ENCODE peak calls at places on chromosome 18, in ten cellular contexts. One of them, this sample, is unnamed. For H3K27me3, the result is how much of the 10 kb centered on the place peaks cover.

GRCh38 chr18:67600781-67601180 is 84.3 kb upstream of the DSEL start:
- DNase-seq in astrocyte: peak
- DNase-seq in hepatocyte: no peak
- DNase-seq in mammary epithelial cell: no peak
- DNase-seq in DND-41: no peak
- DNase-seq in GM12878: no peak
- DNase-seq in esophagus squamous epithelium: no peak
- DNase-seq in uterus: no peak
- DNase-seq in brain microvascular endothelial cell: no peak
- DNase-seq in aorta: no peak
- DNase-seq in this sample: no peak

GRCh38 chr18:77068321-77068841 is 64.2 kb downstream of the MBP start:
- DNase-seq in aorta: no peak
- DNase-seq in hepatocyte: no peak
- DNase-seq in astrocyte: peak
- DNase-seq in esophagus squamous epithelium: no peak
- DNase-seq in mammary epithelial cell: peak
- DNase-seq in brain microvascular endothelial cell: no peak
- DNase-seq in DND-41: no peak
- DNase-seq in GM12878: peak
- DNase-seq in uterus: no peak
- DNase-seq in this sample: no peak

GRCh38 chr18:35030234-35030989 is 10.8 kb upstream of the MAPRE2 start:
- DNase-seq in hepatocyte: peak
- DNase-seq in mammary epithelial cell: no peak
- DNase-seq in esophagus squamous epithelium: no peak
- DNase-seq in brain microvascular endothelial cell: no peak
- DNase-seq in uterus: no peak
- DNase-seq in GM12878: no peak
- DNase-seq in DND-41: peak
- DNase-seq in astrocyte: no peak
- DNase-seq in aorta: no peak
- DNase-seq in this sample: no peak

GRCh38 chr18:24658302-24658701 is 197.9 kb downstream of the HRH4 start:
- DNase-seq in brain microvascular endothelial cell: no peak
- DNase-seq in uterus: no peak
- DNase-seq in GM12878: no peak
- DNase-seq in hepatocyte: no peak
- DNase-seq in DND-41: no peak
- DNase-seq in aorta: no peak
- DNase-seq in astrocyte: no peak
- DNase-seq in mammary epithelial cell: no peak
- DNase-seq in esophagus squamous epithelium: no peak
- DNase-seq in this sample: no peak

GRCh38 chr18:10490401-10491289 is 35.2 kb upstream of the NAPG start:
- DNase-seq in mammary epithelial cell: no peak
- DNase-seq in astrocyte: no peak
- DNase-seq in brain microvascular endothelial cell: no peak
- DNase-seq in DND-41: peak
- DNase-seq in aorta: no peak
- DNase-seq in esophagus squamous epithelium: no peak
- DNase-seq in hepatocyte: peak
- DNase-seq in uterus: no peak
- DNase-seq in GM12878: peak
- DNase-seq in this sample: no peak

GRCh38 chr18:11392292-11392691 is 217.1 kb upstream of the SLC35G4 start:
- DNase-seq in brain microvascular endothelial cell: no peak
- DNase-seq in astrocyte: peak
- DNase-seq in mammary epithelial cell: no peak
- DNase-seq in aorta: no peak
- DNase-seq in GM12878: no peak
- DNase-seq in DND-41: no peak
- DNase-seq in uterus: no peak
- DNase-seq in esophagus squamous epithelium: no peak
- DNase-seq in hepatocyte: no peak
- DNase-seq in this sample: no peak

GRCh38 chr18:44793186-44793585 is 112.5 kb downstream of the SETBP1 start:
- DNase-seq in mammary epithelial cell: no peak
- DNase-seq in esophagus squamous epithelium: no peak
- DNase-seq in DND-41: no peak
- DNase-seq in GM12878: no peak
- DNase-seq in uterus: no peak
- DNase-seq in hepatocyte: no peak
- DNase-seq in astrocyte: no peak
- DNase-seq in aorta: no peak
- DNase-seq in brain microvascular endothelial cell: no peak
- DNase-seq in this sample: no peak

GRCh38 chr18:67862069-67862468 is 345.5 kb upstream of the DSEL start:
- DNase-seq in aorta: no peak
- DNase-seq in uterus: no peak
- DNase-seq in brain microvascular endothelial cell: no peak
- DNase-seq in GM12878: no peak
- DNase-seq in hepatocyte: no peak
- DNase-seq in DND-41: no peak
- DNase-seq in mammary epithelial cell: no peak
- DNase-seq in astrocyte: peak
- DNase-seq in esophagus squamous epithelium: no peak
- DNase-seq in this sample: no peak

GRCh38 chr18:63177822-63178525 is 141.6 kb downstream of the BCL2 start:
- DNase-seq in hepatocyte: peak
- DNase-seq in esophagus squamous epithelium: no peak
- DNase-seq in uterus: peak
- DNase-seq in aorta: no peak
- DNase-seq in brain microvascular endothelial cell: no peak
- DNase-seq in mammary epithelial cell: no peak
- DNase-seq in astrocyte: no peak
- DNase-seq in DND-41: no peak
- DNase-seq in GM12878: no peak
- DNase-seq in this sample: peak

GRCh38 chr18:63178526-63178880 is 141.1 kb downstream of the BCL2 start:
- DNase-seq in mammary epithelial cell: no peak
- DNase-seq in brain microvascular endothelial cell: no peak
- DNase-seq in GM12878: no peak
- DNase-seq in aorta: no peak
- DNase-seq in esophagus squamous epithelium: no peak
- DNase-seq in astrocyte: no peak
- DNase-seq in uterus: peak
- DNase-seq in DND-41: peak
- DNase-seq in hepatocyte: peak
- DNase-seq in this sample: peak

GRCh38 chr18:63180971-63181376 is 138.6 kb downstream of the BCL2 start:
- DNase-seq in astrocyte: no peak
- DNase-seq in mammary epithelial cell: no peak
- DNase-seq in brain microvascular endothelial cell: no peak
- DNase-seq in DND-41: no peak
- DNase-seq in esophagus squamous epithelium: no peak
- DNase-seq in hepatocyte: no peak
- DNase-seq in uterus: no peak
- DNase-seq in aorta: no peak
- DNase-seq in GM12878: peak
- DNase-seq in this sample: no peak

GRCh38 chr18:63180333-63180732 is 139.2 kb downstream of the BCL2 start:
- DNase-seq in astrocyte: no peak
- DNase-seq in mammary epithelial cell: no peak
- DNase-seq in esophagus squamous epithelium: no peak
- DNase-seq in hepatocyte: no peak
- DNase-seq in aorta: no peak
- DNase-seq in brain microvascular endothelial cell: no peak
- DNase-seq in DND-41: no peak
- DNase-seq in uterus: no peak
- DNase-seq in GM12878: no peak
- DNase-seq in this sample: no peak

DNA sequence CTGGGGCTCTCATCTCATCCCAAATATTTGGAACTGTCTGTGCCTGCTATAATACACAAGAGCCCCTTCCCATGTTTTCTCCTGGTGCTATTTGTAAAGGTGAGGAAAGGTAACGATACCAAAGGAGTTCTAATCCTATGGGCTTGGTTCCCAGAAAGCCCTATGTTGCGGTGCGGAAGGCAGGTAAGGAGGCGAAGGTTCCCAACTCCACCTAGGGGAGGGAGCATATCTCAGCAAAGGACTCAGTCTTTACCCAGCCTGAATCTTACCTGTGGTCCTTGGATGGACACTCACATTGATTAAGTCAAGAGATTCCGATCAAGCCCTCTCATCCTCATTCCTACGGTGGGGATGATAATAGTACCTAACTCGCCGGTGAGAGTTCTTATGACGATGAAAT is 140.1 kb downstream of the BCL2 start:
- DNase-seq in GM12878: no peak
- DNase-seq in astrocyte: no peak
- DNase-seq in hepatocyte: no peak
- DNase-seq in mammary epithelial cell: no peak
- DNase-seq in esophagus squamous epithelium: no peak
- DNase-seq in brain microvascular endothelial cell: no peak
- DNase-seq in aorta: no peak
- DNase-seq in uterus: no peak
- DNase-seq in DND-41: no peak
- DNase-seq in this sample: no peak
- H3K27ac ChIP-seq in GM12878: peak
- H3K27ac ChIP-seq in astrocyte: no peak
- H3K27ac ChIP-seq in hepatocyte: peak
- H3K27ac ChIP-seq in mammary epithelial cell: no peak
- H3K27ac ChIP-seq in esophagus squamous epithelium: no peak
- H3K27ac ChIP-seq in brain microvascular endothelial cell: no peak
- H3K27ac ChIP-seq in aorta: no peak
- H3K27ac ChIP-seq in uterus: peak
- H3K27ac ChIP-seq in DND-41: peak
- H3K27ac ChIP-seq in this sample: no peak

GRCh38 chr18:61950371-61950770 is 57.6 kb upstream of the RNF152 start:
- DNase-seq in uterus: no peak
- DNase-seq in DND-41: no peak
- DNase-seq in hepatocyte: no peak
- DNase-seq in astrocyte: no peak
- DNase-seq in aorta: no peak
- DNase-seq in mammary epithelial cell: no peak
- DNase-seq in esophagus squamous epithelium: no peak
- DNase-seq in brain microvascular endothelial cell: no peak
- DNase-seq in GM12878: no peak
- DNase-seq in this sample: no peak
- H3K4me3 ChIP-seq in uterus: no peak
- H3K4me3 ChIP-seq in DND-41: no peak
- H3K4me3 ChIP-seq in hepatocyte: no peak
- H3K4me3 ChIP-seq in astrocyte: peak
- H3K4me3 ChIP-seq in aorta: no peak
- H3K4me3 ChIP-seq in mammary epithelial cell: no peak
- H3K4me3 ChIP-seq in esophagus squamous epithelium: no peak
- H3K4me3 ChIP-seq in brain microvascular endothelial cell: no peak
- H3K4me3 ChIP-seq in GM12878: no peak
- H3K4me3 ChIP-seq in this sample: no peak

GRCh38 chr18:78773303-78773755 is 206.3 kb upstream of the SALL3 start:
- DNase-seq in GM12878: no peak
- DNase-seq in DND-41: no peak
- DNase-seq in hepatocyte: no peak
- DNase-seq in esophagus squamous epithelium: no peak
- DNase-seq in astrocyte: no peak
- DNase-seq in aorta: no peak
- DNase-seq in mammary epithelial cell: no peak
- DNase-seq in brain microvascular endothelial cell: no peak
- DNase-seq in uterus: no peak
- DNase-seq in this sample: no peak

GRCh38 chr18:78773819-78774218 is 205.8 kb upstream of the SALL3 start:
- DNase-seq in GM12878: no peak
- DNase-seq in astrocyte: no peak
- DNase-seq in mammary epithelial cell: no peak
- DNase-seq in brain microvascular endothelial cell: no peak
- DNase-seq in aorta: no peak
- DNase-seq in DND-41: no peak
- DNase-seq in esophagus squamous epithelium: no peak
- DNase-seq in uterus: no peak
- DNase-seq in hepatocyte: no peak
- DNase-seq in this sample: no peak

GRCh38 chr18:78771496-78772368 is 207.9 kb upstream of the SALL3 start:
- DNase-seq in astrocyte: no peak
- DNase-seq in esophagus squamous epithelium: no peak
- DNase-seq in aorta: no peak
- DNase-seq in brain microvascular endothelial cell: no peak
- DNase-seq in GM12878: no peak
- DNase-seq in DND-41: no peak
- DNase-seq in uterus: no peak
- DNase-seq in hepatocyte: no peak
- DNase-seq in mammary epithelial cell: no peak
- DNase-seq in this sample: no peak

GRCh38 chr18:78774741-78775141 is 204.9 kb upstream of the SALL3 start:
- DNase-seq in esophagus squamous epithelium: no peak
- DNase-seq in mammary epithelial cell: no peak
- DNase-seq in uterus: no peak
- DNase-seq in aorta: peak
- DNase-seq in astrocyte: no peak
- DNase-seq in GM12878: no peak
- DNase-seq in hepatocyte: no peak
- DNase-seq in DND-41: no peak
- DNase-seq in brain microvascular endothelial cell: no peak
- DNase-seq in this sample: no peak

DNA sequence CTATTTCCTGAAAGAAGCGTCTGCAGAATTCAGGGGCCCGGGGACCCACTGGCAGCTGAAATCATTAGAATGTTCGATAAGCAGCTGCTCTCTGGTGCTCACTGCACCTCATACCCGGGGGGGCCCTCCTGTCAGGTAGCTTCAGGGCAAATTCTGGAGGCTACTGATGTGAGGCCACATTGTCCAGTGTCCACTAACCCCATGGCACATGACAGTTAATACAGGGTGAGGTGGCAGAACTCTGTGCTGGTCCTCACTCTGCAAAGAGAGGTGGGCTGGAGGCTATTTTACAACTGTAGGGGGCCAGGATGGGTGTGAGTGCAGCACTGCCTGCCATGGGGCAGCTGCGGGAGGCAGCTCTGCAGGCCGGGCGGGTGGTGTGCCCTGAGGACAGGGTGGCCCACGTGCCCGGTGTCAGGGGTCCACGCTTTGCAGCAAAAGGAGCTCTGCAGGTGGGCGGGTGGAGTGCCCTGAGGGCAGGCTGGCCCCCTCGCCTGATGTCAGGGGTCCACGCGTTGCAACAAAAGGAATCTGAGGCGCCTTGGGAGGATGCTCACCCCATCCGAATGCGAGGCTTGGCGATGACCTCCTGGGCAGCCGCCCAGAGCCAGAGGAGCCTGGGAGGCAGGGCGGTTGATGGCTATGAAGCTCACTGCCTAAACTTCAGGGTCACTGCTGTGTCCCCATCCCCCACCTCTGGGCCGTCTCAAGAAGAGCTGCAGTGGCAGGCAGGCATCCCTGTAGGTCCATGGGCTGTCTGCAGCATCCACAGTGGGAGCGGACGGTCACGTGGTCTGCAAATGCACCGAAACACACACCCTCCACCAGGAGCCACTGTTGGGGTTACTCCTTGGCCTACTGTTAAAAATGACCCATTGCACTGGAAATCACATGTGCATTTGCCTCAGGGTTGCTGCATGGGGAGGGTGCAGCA is 207.0 kb upstream of the SALL3 start:
- DNase-seq in mammary epithelial cell: no peak
- DNase-seq in aorta: no peak
- DNase-seq in GM12878: no peak
- DNase-seq in astrocyte: no peak
- DNase-seq in brain microvascular endothelial cell: no peak
- DNase-seq in hepatocyte: no peak
- DNase-seq in DND-41: no peak
- DNase-seq in esophagus squamous epithelium: no peak
- DNase-seq in uterus: no peak
- DNase-seq in this sample: no peak
- H3K27me3 ChIP-seq in mammary epithelial cell: under half
- H3K27me3 ChIP-seq in aorta: under half
- H3K27me3 ChIP-seq in GM12878: under half
- H3K27me3 ChIP-seq in astrocyte: under half
- H3K27me3 ChIP-seq in brain microvascular endothelial cell: under half
- H3K27me3 ChIP-seq in hepatocyte: under half
- H3K27me3 ChIP-seq in DND-41: under half
- H3K27me3 ChIP-seq in esophagus squamous epithelium: under half
- H3K27me3 ChIP-seq in uterus: under half
- H3K27me3 ChIP-seq in this sample: under half

GRCh38 chr18:14936313-14936712 is 188.3 kb downstream of the ANKRD30B start:
- DNase-seq in astrocyte: no peak
- DNase-seq in mammary epithelial cell: no peak
- DNase-seq in hepatocyte: no peak
- DNase-seq in uterus: no peak
- DNase-seq in DND-41: no peak
- DNase-seq in esophagus squamous epithelium: no peak
- DNase-seq in GM12878: no peak
- DNase-seq in brain microvascular endothelial cell: no peak
- DNase-seq in aorta: no peak
- DNase-seq in this sample: no peak
- H3K27ac ChIP-seq in astrocyte: no peak
- H3K27ac ChIP-seq in mammary epithelial cell: no peak
- H3K27ac ChIP-seq in hepatocyte: no peak
- H3K27ac ChIP-seq in uterus: no peak
- H3K27ac ChIP-seq in DND-41: no peak
- H3K27ac ChIP-seq in esophagus squamous epithelium: no peak
- H3K27ac ChIP-seq in GM12878: no peak
- H3K27ac ChIP-seq in brain microvascular endothelial cell: no peak
- H3K27ac ChIP-seq in aorta: no peak
- H3K27ac ChIP-seq in this sample: no peak